ENCODE peak calls at places on chromosome 7, in eight cellular contexts. H is MG63, M is GM23338, F is aorta, D is spleen, E is adrenal gland, A is transverse colon, Q is cardiac fibroblast. I is an unnamed sample.

GRCh38 chr7:16071246-16071857 is 350.0 kb downstream of the CRPPA start:
- DNase-seq in H (no peak), M (peak; percentile 82), F (no peak), D (no peak), E (no peak), A (peak; percentile 10), Q (peak; percentile 80), I (no peak)

GRCh38 chr7:69388462-69389137 is 209.7 kb upstream of the AUTS2 start:
- DNase-seq in H (no peak), M (no peak), F (no peak), D (no peak), E (no peak), A (no peak), Q (no peak), I (no peak)

GRCh38 chr7:2729043-2729892 is 41.3 kb downstream of the AMZ1 start:
- DNase-seq in H (no peak), M (no peak), F (peak; percentile 65), D (peak; percentile 82), E (no peak), A (no peak), Q (no peak), I (peak; percentile 25)

GRCh38 chr7:140223515-140224221 is 46.9 kb upstream of the KDM7A start:
- DNase-seq in H (no peak), M (no peak), F (no peak), D (no peak), E (no peak), A (no peak), Q (no peak), I (no peak)

GRCh38 chr7:23017303-23017702 is 3.4 kb upstream of the HYCC1 start:
- DNase-seq in H (no peak), M (no peak), F (no peak), D (no peak), E (no peak), A (no peak), Q (no peak), I (no peak)

GRCh38 chr7:28536259-28536658 is 123.9 kb downstream of the CREB5 start:
- DNase-seq in H (peak; percentile 40), M (peak; percentile 88), F (no peak), D (no peak), E (no peak), A (no peak), Q (peak; percentile 42), I (no peak)

GRCh38 chr7:16067695-16068094 is 353.6 kb downstream of the CRPPA start:
- DNase-seq in H (peak; percentile 11), M (peak; percentile 3), F (no peak), D (no peak), E (no peak), A (no peak), Q (no peak), I (no peak)

GRCh38 chr7:27520828-27521790 is 141.6 kb downstream of the HIBADH start:
- DNase-seq in H (peak; percentile 51), M (no peak), F (no peak), D (no peak), E (peak; percentile 71), A (peak; percentile 38), Q (peak; percentile 93), I (no peak)

GRCh38 chr7:102874166-102874829 is 38.5 kb upstream of the LRRC17 start:
- DNase-seq in H (peak; percentile 49), M (no peak), F (no peak), D (no peak), E (no peak), A (no peak), Q (peak; percentile 59), I (no peak)

GRCh38 chr7:36363515-36363914 is 26.1 kb upstream of the ANLN start:
- DNase-seq in H (no peak), M (no peak), F (no peak), D (no peak), E (no peak), A (no peak), Q (no peak), I (no peak)

GRCh38 chr7:94375167-94375566 is 19.5 kb upstream of the COL1A2 start:
- DNase-seq in H (peak; percentile 64), M (peak; percentile 79), F (no peak), D (no peak), E (no peak), A (peak; percentile 38), Q (peak; percentile 98), I (peak; percentile 78)

GRCh38 chr7:23487670-23488069 is 17.4 kb upstream of the IGF2BP3 start:
- DNase-seq in H (no peak), M (no peak), F (no peak), D (no peak), E (no peak), A (no peak), Q (no peak), I (no peak)

GRCh38 chr7:36961691-36962090 is 237.4 kb upstream of the AOAH start:
- DNase-seq in H (no peak), M (no peak), F (no peak), D (no peak), E (no peak), A (no peak), Q (no peak), I (no peak)

GRCh38 chr7:15446280-15446679 is 115.5 kb downstream of the AGMO start:
- DNase-seq in H (no peak), M (no peak), F (no peak), D (no peak), E (no peak), A (no peak), Q (peak; percentile 52), I (no peak)

GRCh38 chr7:145909956-145910611 is 206.5 kb upstream of the CNTNAP2 start:
- DNase-seq in H (no peak), M (no peak), F (no peak), D (no peak), E (no peak), A (no peak), Q (peak; percentile 16), I (no peak)

GRCh38 chr7:139942686-139943085 is 113.6 kb downstream of the TBXAS1 start:
- DNase-seq in H (no peak), M (no peak), F (no peak), D (no peak), E (no peak), A (no peak), Q (peak; percentile 51), I (no peak)

GRCh38 chr7:47039899-47040298 is 542.0 kb downstream of the TNS3 start:
- DNase-seq in H (peak; percentile 58), M (no peak), F (no peak), D (no peak), E (no peak), A (no peak), Q (peak; percentile 84), I (peak; percentile 63)

GRCh38 chr7:126700807-126701604 is 551.7 kb downstream of the GRM8 start:
- DNase-seq in H (peak; percentile 93), M (peak; percentile 62), F (peak; percentile 67), D (peak; percentile 84), E (peak; percentile 33), A (peak; percentile 16), Q (peak; percentile 93), I (no peak)

GRCh38 chr7:100220833-100221718 is 1.3 kb downstream of the PVRIG start:
- DNase-seq in H (no peak), M (no peak), F (no peak), D (peak; percentile 93), E (no peak), A (peak; percentile 68), Q (no peak), I (peak; percentile 51)

GRCh38 chr7:44638611-44639557 is 32.5 kb downstream of the OGDH start:
- DNase-seq in H (peak; percentile 90), M (peak; percentile 53), F (peak; percentile 86), D (peak; percentile 95), E (peak; percentile 73), A (peak; percentile 88), Q (peak; percentile 77), I (peak; percentile 69)
- H3K4me3 ChIP-seq in H (no peak overlapping the region), M (no peak overlapping the region), F (no peak overlapping the region), D (no peak overlapping the region), E (peak overlapping the region; percentile 15), A (no peak overlapping the region), Q (no peak overlapping the region), I (no peak overlapping the region)

GRCh38 chr7:142813699-142814098 is 41.2 kb upstream of the EPHB6 start:
- DNase-seq in H (no peak), M (no peak), F (no peak), D (no peak), E (no peak), A (no peak), Q (no peak), I (no peak)

GRCh38 chr7:142813262-142813661 is 41.6 kb upstream of the EPHB6 start:
- DNase-seq in H (peak; percentile 20), M (peak; percentile 86), F (no peak), D (no peak), E (no peak), A (no peak), Q (peak; percentile 53), I (no peak)

GRCh38 chr7:142815099-142815498 is 39.8 kb upstream of the EPHB6 start:
- DNase-seq in H (no peak), M (no peak), F (no peak), D (no peak), E (no peak), A (no peak), Q (no peak), I (no peak)

GRCh38 chr7:142811154-142811737 is 40.5 kb downstream of the PRSS2 start:
- DNase-seq in H (no peak), M (peak; percentile 93), F (no peak), D (no peak), E (no peak), A (no peak), Q (peak; percentile 66), I (no peak)

GRCh38 chr7:142812437-142813215 is 41.9 kb downstream of the PRSS2 start:
- DNase-seq in H (no peak), M (no peak), F (no peak), D (no peak), E (no peak), A (no peak), Q (no peak), I (no peak)
- H3K4me3 ChIP-seq in H (no peak overlapping the region), M (peak overlapping the region; percentile 11), F (no peak overlapping the region), D (no peak overlapping the region), E (no peak overlapping the region), A (no peak overlapping the region), Q (no peak overlapping the region), I (no peak overlapping the region)

GRCh38 chr7:66206909-66207240 is 1.7 kb downstream of the TPST1 start:
- DNase-seq in H (no peak), M (no peak), F (no peak), D (no peak), E (no peak), A (no peak), Q (no peak), I (no peak)
- H3K4me3 ChIP-seq in H (peak overlapping the region; percentile 78), M (peak overlapping the region; percentile 96), F (peak overlapping the region; percentile 30), D (peak overlapping the region; percentile 81), E (peak overlapping the region; percentile 82), A (no peak overlapping the region), Q (peak overlapping the region; percentile 95), I (peak overlapping the region; percentile 97)

DNA sequence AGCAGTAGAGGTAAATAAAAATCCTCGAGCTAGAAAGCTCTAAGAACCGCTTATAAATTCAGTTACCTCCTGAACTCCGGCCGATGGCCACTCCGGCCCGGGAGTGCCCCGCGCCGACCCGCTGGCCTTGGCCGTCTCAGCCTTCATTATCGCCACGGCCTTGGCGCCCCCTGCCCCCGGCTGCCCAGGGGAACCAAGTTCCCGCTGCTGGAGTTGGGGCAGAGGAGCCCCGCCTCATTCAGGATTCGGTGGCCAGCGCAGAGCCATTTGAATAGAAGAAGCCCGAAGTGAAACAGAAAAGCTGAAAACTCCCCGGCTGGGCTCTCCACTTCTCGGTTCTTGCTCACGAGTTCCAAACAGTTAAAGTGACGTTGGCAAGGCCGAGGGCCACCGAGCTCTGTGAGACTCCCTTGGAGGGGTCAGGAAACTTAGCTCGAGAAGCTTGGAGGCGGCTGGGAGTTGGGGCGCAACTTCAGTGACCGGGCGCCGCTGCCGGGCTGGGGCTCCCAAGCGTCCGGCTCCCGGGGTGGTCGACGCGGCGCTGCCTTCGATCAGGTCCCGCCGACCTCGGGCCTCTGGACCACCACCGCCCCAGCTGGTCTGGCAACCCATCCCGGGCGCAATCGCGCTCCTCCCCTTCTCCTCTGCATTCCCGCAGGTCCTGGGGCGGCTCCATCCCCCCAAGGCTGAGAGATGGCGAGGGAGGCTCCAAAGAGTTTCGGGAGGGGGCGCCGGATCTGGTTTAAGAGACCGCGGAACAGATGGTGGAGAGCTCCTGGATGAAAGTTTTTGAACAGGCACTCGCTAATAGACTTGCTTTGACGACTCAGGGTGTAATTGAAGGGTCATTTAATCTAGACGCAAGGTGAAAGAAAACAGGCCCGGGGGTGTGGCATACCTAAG is 5.8 kb upstream of the FEZF1 start:
- DNase-seq in H (no peak), M (peak; percentile 96), F (no peak), D (no peak), E (no peak), A (no peak), Q (peak; percentile 29), I (peak; percentile 60)
- H3K4me3 ChIP-seq in H (peak overlapping the region; percentile 38), M (peak overlapping the region; percentile 69), F (peak overlapping the region; percentile 45), D (peak overlapping the region; percentile 23), E (peak overlapping the region; percentile 64), A (peak overlapping the region; percentile 21), Q (peak overlapping the region; percentile 37), I (peak overlapping the region; percentile 46)

I was measured in heart left ventricle.